ENCODE peak calls at places on chromosomes 2 and 18, in six cellular contexts. E, O, A, Q, T and U are unnamed samples.

GRCh38 chr2:46297546-46298271 is 502 bp downstream of the EPAS1 start:
- DNase-seq in E (peak), O (no peak), A (peak), Q (peak), T (no peak), U (peak)

GRCh38 chr18:74652392-74652988 is 54.8 kb downstream of the ZNF407 start:
- DNase-seq in E (no peak), O (peak), A (no peak), Q (no peak), T (no peak), U (no peak)

GRCh38 chr2:102792538-102793208 is 30.8 kb downstream of the TMEM182 start:
- DNase-seq in E (no peak), O (no peak), A (no peak), Q (peak), T (no peak), U (no peak)

GRCh38 chr18:77223653-77224052 is 26.0 kb upstream of the GALR1 start:
- DNase-seq in E (no peak), O (peak), A (no peak), Q (no peak), T (no peak), U (no peak)

GRCh38 chr2:120745420-120746178 is 9.9 kb downstream of the GLI2 start:
- DNase-seq in E (no peak), O (no peak), A (peak), Q (no peak), T (no peak), U (no peak)

GRCh38 chr2:144524190-144524957 is 4.5 kb upstream of the ZEB2 start:
- DNase-seq in E (peak), O (peak), A (peak), Q (no peak), T (no peak), U (no peak)

GRCh38 chr2:52658598-52658997 is 1109.0 kb upstream of the CHAC2 start:
- DNase-seq in E (no peak), O (peak), A (no peak), Q (no peak), T (peak), U (no peak)

GRCh38 chr2:17804358-17804757 is 11.9 kb upstream of the MSGN1 start:
- DNase-seq in E (no peak), O (no peak), A (no peak), Q (no peak), T (no peak), U (no peak)

GRCh38 chr2:152335851-152336102 is 803 bp downstream of the FMNL2 start:
- DNase-seq in E (peak), O (no peak), A (no peak), Q (no peak), T (no peak), U (no peak)

GRCh38 chr2:54899576-54900200 is 150.6 kb downstream of the RTN4 start:
- DNase-seq in E (no peak), O (peak), A (no peak), Q (no peak), T (no peak), U (no peak)

GRCh38 chr2:239509388-239510143 is 108.7 kb upstream of the HDAC4 start:
- DNase-seq in E (no peak), O (no peak), A (no peak), Q (no peak), T (no peak), U (no peak)

GRCh38 chr2:8125741-8126691 is 555.8 kb upstream of the ID2 start:
- DNase-seq in E (no peak), O (peak), A (no peak), Q (no peak), T (no peak), U (no peak)

GRCh38 chr2:188495990-188496431 is 204.3 kb downstream of the GULP1 start:
- DNase-seq in E (no peak), O (peak), A (no peak), Q (no peak), T (no peak), U (no peak)

GRCh38 chr2:98704499-98705332 is 26.2 kb downstream of the MGAT4A start:
- DNase-seq in E (no peak), O (no peak), A (no peak), Q (no peak), T (no peak), U (no peak)

DNA sequence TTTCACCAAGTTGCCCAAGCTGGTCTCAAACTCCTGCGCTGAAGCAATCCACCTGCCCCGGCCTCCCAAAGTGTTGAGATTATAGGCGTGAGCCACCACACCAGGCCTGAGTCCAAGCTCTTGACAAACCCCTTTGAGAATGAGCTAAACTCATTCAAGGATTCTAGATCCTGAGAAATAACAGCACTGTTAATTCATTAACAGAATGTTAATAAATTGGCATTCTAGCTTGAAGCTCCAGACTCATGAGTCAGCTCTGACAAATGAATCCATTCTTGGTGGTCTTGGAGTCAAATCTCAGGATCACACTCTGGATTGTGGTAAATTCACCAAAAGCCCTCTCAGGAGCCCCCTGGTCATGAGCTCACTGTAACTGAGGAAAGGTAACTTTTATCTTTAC is 1.8 kb downstream of the NARS1 start:
- DNase-seq in E (no peak), O (no peak), A (no peak), Q (no peak), T (peak), U (no peak)
- H3K4me3 ChIP-seq in E (no peak), O (no peak), A (no peak), Q (no peak), T (no peak), U (no peak)

GRCh38 chr2:160268382-160268781 is 68.3 kb upstream of the ITGB6 start:
- DNase-seq in E (no peak), O (no peak), A (no peak), Q (no peak), T (no peak), U (no peak)

GRCh38 chr2:160269803-160270570 is 69.9 kb upstream of the ITGB6 start:
- DNase-seq in E (peak), O (peak), A (peak), Q (peak), T (no peak), U (peak)

GRCh38 chr2:160270571-160271113 is 70.6 kb upstream of the ITGB6 start:
- DNase-seq in E (peak), O (no peak), A (peak), Q (no peak), T (no peak), U (no peak)

GRCh38 chr2:160271166-160272086 is 71.4 kb upstream of the ITGB6 start:
- DNase-seq in E (peak), O (peak), A (peak), Q (no peak), T (no peak), U (no peak)

DNA sequence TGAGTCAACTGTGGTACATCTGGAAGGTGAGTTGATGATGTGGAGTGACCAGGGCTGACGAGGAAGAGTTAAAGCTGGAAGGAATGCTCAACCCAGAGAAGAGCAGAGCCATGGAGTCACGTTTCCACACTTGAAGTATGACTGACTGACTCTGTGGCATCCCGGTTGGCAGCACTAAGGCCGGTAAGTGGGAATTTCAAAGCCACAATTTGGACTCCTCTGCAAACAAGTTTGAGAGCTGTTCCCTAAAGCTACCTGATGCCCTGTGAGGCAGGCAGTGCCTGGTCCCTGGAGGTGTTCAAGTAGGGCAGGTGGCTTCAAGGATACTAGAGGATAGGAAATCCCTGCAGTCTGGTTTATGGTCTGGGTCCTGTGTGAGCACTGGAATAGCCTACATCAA is 69.3 kb upstream of the ITGB6 start:
- DNase-seq in E (peak), O (no peak), A (no peak), Q (no peak), T (no peak), U (no peak)
- H3K4me3 ChIP-seq in E (peak), O (peak), A (peak), Q (peak), T (no peak), U (peak)

DNA sequence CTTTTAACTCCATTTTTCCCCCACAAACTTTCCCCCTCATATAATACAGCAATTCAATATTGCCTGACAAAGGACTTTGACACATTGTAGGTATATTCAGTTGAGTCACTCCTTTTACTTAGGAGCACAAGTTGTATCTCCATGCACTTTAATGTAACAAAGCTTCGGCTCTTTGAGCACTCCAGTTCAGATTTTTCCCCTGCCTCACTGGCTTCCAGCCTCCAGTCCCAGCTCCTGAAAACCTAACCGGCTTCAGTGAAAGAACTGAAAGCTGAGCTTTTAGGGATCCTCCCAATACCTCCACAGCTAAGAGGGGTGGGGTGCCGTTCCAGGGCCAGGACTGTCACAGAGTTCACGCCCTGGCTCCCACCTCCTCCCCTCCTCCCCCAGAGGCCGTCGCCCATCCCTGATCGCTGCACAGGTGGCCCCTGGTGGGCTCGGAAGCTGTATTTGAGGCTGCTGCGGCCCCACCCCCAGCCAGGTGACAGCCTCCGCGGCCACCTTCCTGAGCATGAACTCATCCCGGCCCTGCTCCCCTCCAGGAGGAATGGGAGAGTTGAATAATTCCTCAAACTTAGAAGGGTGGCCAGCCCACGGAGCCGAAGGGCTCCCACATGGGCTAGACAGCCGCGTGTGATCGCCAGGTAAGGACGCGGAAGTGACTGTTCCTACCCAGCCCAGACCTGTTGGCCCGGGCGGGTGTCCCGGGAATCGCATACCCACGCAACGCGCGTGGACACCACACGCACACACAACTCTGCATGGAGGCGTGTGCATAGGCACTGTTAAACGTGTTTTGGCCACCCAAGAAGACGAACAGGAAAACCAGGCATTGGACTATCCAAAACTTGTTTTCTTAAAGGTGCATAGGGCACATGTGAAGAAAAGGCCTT is 1.8 kb downstream of the MYO5B start:
- DNase-seq in E (peak), O (no peak), A (no peak), Q (no peak), T (no peak), U (no peak)
- H3K4me3 ChIP-seq in E (peak), O (no peak), A (no peak), Q (no peak), T (peak), U (peak)

GRCh38 chr18:12038661-12039417 is 54.8 kb upstream of the ANKRD62 start:
- DNase-seq in E (peak), O (peak), A (peak), Q (peak), T (no peak), U (peak)
- H3K4me3 ChIP-seq in E (peak), O (peak), A (peak), Q (peak), T (peak), U (peak)